ENCODE peak calls at places on chromosomes 13 and 19, in seven cellular contexts. I is ELR, Y is heart right ventricle, V is HS-5, Q is iPS DF 19.7, B is iPS DF 6.9, K is thyroid gland. L is an unnamed sample.

GRCh38 chr13:102097708-102098107 is 304.1 kb downstream of the FGF14 start:
- DNase-seq in I (no peak), V (no peak), K (no peak), Y (no peak), Q (no peak), B (no peak), L (no peak)

GRCh38 chr13:83881031-83881727 is 1.1 kb downstream of the SLITRK1 start:
- DNase-seq in B (no peak), Y (no peak), I (peak; percentile 32), K (no peak), Q (no peak), V (no peak), L (no peak)

GRCh38 chr13:20544186-20544914 is 18.7 kb upstream of the CRYL1 start:
- DNase-seq in Q (no peak), K (no peak), I (no peak), Y (no peak), B (no peak), V (no peak), L (no peak)

GRCh38 chr13:50459046-50459445 is 384.4 kb downstream of the DLEU7 start:
- DNase-seq in Q (no peak), Y (no peak), V (no peak), K (no peak), I (no peak), B (no peak), L (no peak)

GRCh38 chr13:47675871-47676270 is 325.2 kb downstream of the SUCLA2 start:
- DNase-seq in Q (no peak), Y (no peak), I (no peak), B (no peak), V (no peak), K (no peak), L (no peak)

GRCh38 chr19:17830567-17831418 is 9.5 kb upstream of the INSL3 start:
- DNase-seq in I (peak; percentile 48), Y (peak; percentile 39), V (no peak), K (no peak), B (peak; percentile 68), Q (peak; percentile 81), L (peak; percentile 71)

GRCh38 chr19:29086646-29087045 is 126.3 kb downstream of the UQCRFS1 start:
- DNase-seq in Q (no peak), V (no peak), I (no peak), Y (no peak), B (no peak), K (no peak), L (no peak)

GRCh38 chr19:51123381-51124186 is 1.1 kb upstream of the SIGLEC9 start:
- DNase-seq in I (no peak), Q (no peak), V (no peak), B (no peak), Y (no peak), K (no peak), L (no peak)

GRCh38 chr19:9881720-9882119 is 46.6 kb downstream of the PIN1 start:
- DNase-seq in K (no peak), Y (no peak), B (no peak), Q (no peak), V (no peak), I (no peak), L (no peak)

GRCh38 chr13:46126552-46127171 is 21.8 kb upstream of the CPB2 start:
- DNase-seq in V (peak; percentile 28), K (peak; percentile 84), Q (peak; percentile 59), Y (peak; percentile 45), I (peak; percentile 82), B (peak; percentile 70), L (peak; percentile 41)

GRCh38 chr13:42395066-42395821 is 123.3 kb downstream of the AKAP11 start:
- DNase-seq in Q (no peak), K (no peak), B (no peak), V (no peak), Y (no peak), I (no peak), L (no peak)

GRCh38 chr19:44848036-44848804 is 2.1 kb downstream of the NECTIN2 start:
- DNase-seq in B (no peak), Q (no peak), K (no peak), Y (peak; percentile 48), V (no peak), I (peak; percentile 60), L (no peak)

GRCh38 chr13:48749699-48750473 is 96.2 kb downstream of the CYSLTR2 start:
- DNase-seq in Y (peak; percentile 79), I (peak; percentile 100), Q (peak; percentile 12), B (peak; percentile 31), K (peak; percentile 55), V (peak; percentile 88), L (peak; percentile 90)

GRCh38 chr19:615619-616018 is 17.7 kb downstream of the POLRMT start:
- DNase-seq in Q (no peak), K (peak; percentile 17), I (no peak), Y (no peak), V (no peak), B (no peak), L (no peak)

L was measured in psoas muscle.